ENCODE peak calls at places on chromosomes 12 and 14, in ten cellular contexts. V is GM10248, P is IMR-90, W is SK-N-SH, C is AG10803, S is RWPE1, Q is upper lobe of left lung, O is tibial nerve, T is fibroblast of pulmonary artery, F is lower leg skin. E is an unnamed sample.

GRCh38 chr14:89477391-89477790 is 60.4 kb upstream of the FOXN3 start:
- DNase-seq in T (no peak), O (no peak), W (no peak), P (no peak), F (no peak), V (no peak), S (no peak), Q (no peak), C (no peak), E (no peak)

GRCh38 chr12:26188132-26188531 is 7.2 kb upstream of the SSPN start:
- DNase-seq in V (no peak), C (peak; percentile 83), O (no peak), P (peak; percentile 87), T (peak; percentile 42), W (no peak), S (no peak), Q (no peak), F (no peak), E (no peak)

GRCh38 chr12:115960-116915 is 49.7 kb downstream of the IQSEC3 start:
- DNase-seq in F (no peak), T (no peak), P (no peak), S (no peak), W (no peak), C (no peak), Q (no peak), V (no peak), O (no peak), E (no peak)

GRCh38 chr14:32593290-32593942 is 264.3 kb downstream of the AKAP6 start:
- DNase-seq in W (no peak), S (no peak), T (peak; percentile 56), O (no peak), V (no peak), Q (no peak), F (no peak), C (peak; percentile 94), P (peak; percentile 69), E (no peak)

GRCh38 chr14:38135096-38135495 is 72.6 kb upstream of the SSTR1 start:
- DNase-seq in P (no peak), S (no peak), C (no peak), Q (no peak), O (no peak), W (no peak), F (no peak), T (no peak), V (no peak), E (no peak)

GRCh38 chr12:120474092-120474960 is 4.8 kb upstream of the SRSF9 start:
- DNase-seq in F (peak; percentile 51), O (no peak), T (peak; percentile 65), W (peak; percentile 27), C (peak; percentile 73), S (peak; percentile 84), V (no peak), P (peak; percentile 80), Q (no peak), E (no peak)

GRCh38 chr12:130826151-130826801 is 12.8 kb downstream of the STX2 start:
- DNase-seq in C (peak; percentile 73), O (no peak), W (peak; percentile 85), V (peak; percentile 53), F (no peak), P (peak; percentile 69), Q (peak; percentile 93), S (peak; percentile 29), T (peak; percentile 59), E (peak; percentile 83)

GRCh38 chr14:101215936-101216335 is 312.4 kb upstream of the RTL1 start:
- DNase-seq in F (no peak), V (no peak), S (no peak), W (no peak), C (no peak), P (no peak), Q (no peak), T (no peak), O (no peak), E (no peak)

GRCh38 chr12:1171657-1172056 is 180.6 kb downstream of the ERC1 start:
- DNase-seq in O (no peak), W (no peak), P (no peak), C (no peak), Q (no peak), F (no peak), T (no peak), S (peak; percentile 13), V (no peak), E (no peak)

GRCh38 chr12:121568971-121569808 is 11.6 kb downstream of the KDM2B start:
- DNase-seq in S (no peak), O (no peak), C (peak; percentile 61), T (peak; percentile 60), F (no peak), V (no peak), Q (no peak), P (peak; percentile 49), W (no peak), E (no peak)

GRCh38 chr12:59619461-59620240 is 23.8 kb downstream of the SLC16A7 start:
- DNase-seq in T (no peak), Q (no peak), S (no peak), F (no peak), O (no peak), C (no peak), W (no peak), V (no peak), P (no peak), E (peak; percentile 31)

GRCh38 chr12:27052742-27053141 is 29.6 kb downstream of the C12orf71 start:
- DNase-seq in O (no peak), Q (no peak), S (no peak), C (no peak), V (no peak), T (no peak), P (no peak), W (no peak), F (no peak), E (no peak)

GRCh38 chr12:104581000-104581570 is 124.3 kb downstream of the CHST11 start:
- DNase-seq in Q (no peak), P (peak; percentile 53), W (no peak), F (no peak), C (no peak), S (no peak), V (no peak), O (no peak), T (no peak), E (no peak)

GRCh38 chr12:8035440-8036010 is 3.0 kb downstream of the FOXJ2 start:
- DNase-seq in S (no peak), C (no peak), P (peak; percentile 57), Q (no peak), F (no peak), V (no peak), O (no peak), T (no peak), W (no peak), E (no peak)

DNA sequence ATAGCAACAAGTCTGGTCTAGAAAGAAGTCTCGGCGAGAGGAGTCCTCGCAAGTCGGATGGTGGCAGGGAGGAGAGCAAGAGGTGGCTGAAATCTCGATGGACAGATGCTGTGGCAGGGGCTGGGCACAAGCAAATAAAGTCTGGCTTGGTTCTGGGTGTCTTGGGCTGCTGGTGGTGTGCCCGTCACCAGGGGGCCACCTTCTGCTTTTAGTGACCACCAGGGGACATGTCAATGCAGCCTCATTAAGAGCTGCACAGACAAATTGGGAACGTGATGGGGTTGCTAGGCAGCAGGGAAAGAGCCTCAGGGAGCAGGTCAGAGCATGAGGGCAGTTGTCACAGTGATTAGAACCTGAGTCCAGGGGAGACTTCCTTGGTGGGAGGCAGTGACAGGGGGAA is 43.9 kb downstream of the LRRC74A start:
- DNase-seq in V (no peak), C (no peak), P (no peak), S (no peak), T (no peak), F (no peak), O (no peak), W (peak; percentile 77), Q (no peak), E (no peak)
- TF ChIP-seq CTCF in V (peak; percentile 14), C (peak; percentile 21), P (peak; percentile 29), S (peak; percentile 13), T (peak; percentile 14), F (no peak), O (no peak), W (peak; percentile 33), Q (no peak), E (no peak)

GRCh38 chr12:57145460-57146059 is 1.9 kb downstream of the LRP1-AS start:
- DNase-seq in W (no peak), V (no peak), P (no peak), S (no peak), F (no peak), Q (no peak), C (no peak), O (no peak), T (no peak), E (no peak)
- TF ChIP-seq CTCF in W (no peak), V (no peak), P (no peak), S (no peak), F (no peak), Q (no peak), C (peak; percentile 32), O (no peak), T (no peak), E (no peak)

DNA sequence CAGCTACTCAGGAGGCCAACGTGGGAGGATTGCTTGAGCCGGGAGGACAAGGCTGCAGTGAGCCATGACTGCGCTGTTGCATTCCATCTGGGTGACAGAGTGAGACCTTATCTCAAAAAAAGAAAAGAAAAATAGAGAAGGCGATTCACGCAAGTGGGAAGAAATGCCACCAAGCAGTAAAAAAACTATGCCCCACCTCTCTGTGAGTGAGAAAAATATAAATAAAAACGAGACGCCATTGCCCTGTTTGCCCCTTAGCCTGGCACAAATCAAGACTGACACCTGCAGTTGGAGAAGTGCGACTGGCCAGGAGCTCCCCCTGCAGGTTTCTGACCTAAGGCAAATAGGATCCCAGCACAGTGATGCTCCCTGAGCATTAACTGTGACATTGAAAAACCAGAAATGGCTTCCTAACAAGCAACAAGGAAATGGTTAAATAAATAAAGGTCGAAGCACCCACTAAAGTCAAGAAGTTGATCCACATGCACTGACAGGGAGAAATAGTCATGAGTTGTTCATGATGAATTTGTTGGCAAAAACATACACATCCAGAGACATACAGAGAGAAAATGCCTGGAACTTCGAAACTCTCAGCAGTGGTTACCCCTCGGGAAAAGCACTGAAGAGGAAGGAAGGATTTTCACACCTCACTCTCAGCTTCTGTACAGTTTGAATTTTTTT is 21.1 kb downstream of the GSC start:
- DNase-seq in F (no peak), Q (no peak), T (no peak), P (no peak), C (no peak), V (no peak), W (peak; percentile 53), S (peak; percentile 50), O (no peak), E (peak; percentile 58)
- TF ChIP-seq CTCF in F (no peak), Q (no peak), T (peak; percentile 55), P (no peak), C (peak; percentile 43), V (peak; percentile 67), W (peak; percentile 55), S (peak; percentile 57), O (peak; percentile 17), E (peak; percentile 48)

DNA sequence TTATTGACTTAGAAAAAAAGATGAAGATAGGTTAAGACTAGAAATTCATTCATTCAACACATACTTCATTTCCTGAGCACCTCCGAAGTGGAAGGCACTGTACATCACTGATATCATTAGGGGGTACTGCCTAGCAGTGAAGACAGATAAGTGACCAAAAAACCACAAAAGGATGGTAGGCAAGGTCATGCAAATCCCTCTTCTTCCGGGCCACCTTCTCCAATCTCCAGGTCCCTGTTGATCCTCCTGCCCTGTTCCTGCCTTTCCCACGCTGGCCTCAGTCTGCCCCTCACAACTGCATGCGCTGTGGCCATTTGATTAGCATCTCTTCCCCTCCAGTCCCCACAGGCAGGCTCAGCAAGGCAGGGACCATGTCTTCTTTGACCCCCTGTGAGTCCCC is 60.8 kb downstream of the SETD3 start:
- DNase-seq in F (no peak), T (no peak), C (no peak), O (no peak), S (no peak), V (no peak), W (no peak), Q (no peak), P (no peak), E (no peak)
- TF ChIP-seq CTCF in F (no peak), T (no peak), C (no peak), O (no peak), S (no peak), V (no peak), W (no peak), Q (no peak), P (no peak), E (no peak)